ENCODE peak calls at places on chromosomes 3 and 15, in ten cellular contexts. E is mesothelial cell of epicardium; P is B cell; T is T-cell; F is cardiac fibroblast; K is activated CD4-positive, alpha-beta T cell treated with anti-CD3 and anti-CD28 coated beads, Interleukin-2, amount 50 U/mL, for 4 hours; B is erythroblast; O is small intestine; U is ovary; X is SK-MEL-5. C is an unnamed sample.
A peak's percentile ranks its signal among the peaks of the same experiment; 100 is the strongest.

GRCh38 chr3:126345641-126346460 is 11.4 kb downstream of the KLF15 start:
- DNase-seq in X (no peak), T (no peak), O (no peak), K (no peak), U (peak; percentile 34), F (no peak), P (peak; percentile 27), E (peak; percentile 17), B (no peak), C (no peak)

GRCh38 chr3:53187430-53187829 is 26.4 kb downstream of the PRKCD start:
- DNase-seq in X (no peak), T (no peak), U (no peak), O (no peak), E (no peak), K (no peak), F (no peak), B (no peak), P (no peak), C (no peak)

GRCh38 chr3:31035681-31036080 is 141.2 kb upstream of the GADL1 start:
- DNase-seq in P (no peak), K (no peak), E (no peak), O (no peak), B (no peak), U (no peak), F (no peak), T (no peak), X (no peak), C (no peak)

GRCh38 chr15:63256433-63256884 is 20.9 kb upstream of the APH1B start:
- DNase-seq in B (no peak), O (no peak), E (no peak), T (no peak), K (no peak), U (no peak), F (peak; percentile 80), P (no peak), X (peak; percentile 58), C (no peak)

GRCh38 chr15:74742422-74742821 is 6.2 kb upstream of the CYP1A2 start:
- DNase-seq in B (no peak), U (no peak), T (no peak), O (no peak), X (no peak), F (no peak), P (no peak), E (no peak), K (no peak), C (no peak)

GRCh38 chr15:87841426-87841998 is 415.0 kb downstream of the NTRK3 start:
- DNase-seq in P (no peak), U (no peak), K (no peak), E (no peak), O (no peak), X (no peak), B (no peak), F (no peak), T (no peak), C (no peak)

GRCh38 chr3:20280257-20280656 is 94.3 kb upstream of the SGO1 start:
- DNase-seq in T (no peak), F (no peak), P (no peak), B (no peak), O (no peak), K (no peak), U (no peak), E (no peak), X (no peak), C (no peak)

GRCh38 chr3:152516195-152516594 is 247.5 kb downstream of the MBNL1 start:
- DNase-seq in P (no peak), K (no peak), O (no peak), B (no peak), X (no peak), U (no peak), T (no peak), F (no peak), E (no peak), C (no peak)

GRCh38 chr15:65666257-65666656 is 44.5 kb downstream of the SLC24A1 start:
- DNase-seq in F (peak; percentile 91), T (no peak), B (no peak), O (no peak), E (no peak), U (no peak), X (peak; percentile 64), P (no peak), K (no peak), C (no peak)

GRCh38 chr15:33313491-33313890 is 2.7 kb downstream of the RYR3 start:
- DNase-seq in T (no peak), X (peak; percentile 8), U (no peak), B (no peak), O (no peak), E (no peak), F (no peak), P (no peak), K (no peak), C (no peak)

GRCh38 chr3:19946291-19946831 is 536 bp upstream of the RAB5A start:
- DNase-seq in E (no peak), T (no peak), U (no peak), K (no peak), O (peak; percentile 32), X (no peak), F (no peak), P (no peak), B (no peak), C (no peak)

GRCh38 chr15:71136159-71137137 is 21.2 kb downstream of the THSD4 start:
- DNase-seq in X (no peak), K (no peak), E (no peak), P (no peak), T (no peak), F (peak; percentile 96), U (no peak), O (no peak), B (no peak), C (no peak)

GRCh38 chr3:179174898-179175297 is 26.7 kb downstream of the PIK3CA start:
- DNase-seq in O (no peak), U (no peak), K (no peak), B (no peak), P (no peak), T (no peak), E (no peak), F (no peak), X (no peak), C (no peak)

GRCh38 chr3:10548997-10549396 is 43.6 kb upstream of the ATP2B2 start:
- DNase-seq in U (no peak), O (no peak), E (no peak), T (no peak), F (no peak), X (no peak), B (no peak), P (no peak), K (peak; percentile 18), C (no peak)

GRCh38 chr3:104989878-104990277 is 376.8 kb upstream of the ALCAM start:
- DNase-seq in E (no peak), O (no peak), U (no peak), B (no peak), T (no peak), F (peak; percentile 9), K (no peak), X (no peak), P (no peak), C (no peak)

GRCh38 chr15:27353837-27354236 is 382.9 kb downstream of the GABRG3 start:
- DNase-seq in O (no peak), P (no peak), E (peak; percentile 53), B (no peak), U (no peak), F (peak; percentile 6), K (no peak), X (no peak), T (no peak), C (no peak)

GRCh38 chr15:68885070-68885469 is 45.3 kb upstream of the SPESP1 start:
- DNase-seq in O (no peak), U (peak; percentile 40), E (peak; percentile 27), F (peak; percentile 35), K (no peak), T (no peak), B (no peak), P (no peak), X (no peak), C (no peak)

GRCh38 chr3:45992820-45993219 is 2.8 kb downstream of the FYCO1 start:
- DNase-seq in E (no peak), U (no peak), O (peak; percentile 31), T (no peak), X (no peak), K (no peak), F (peak; percentile 42), P (no peak), B (no peak), C (no peak)

GRCh38 chr3:177109688-177110087 is 87.6 kb downstream of the TBL1XR1 start:
- DNase-seq in B (no peak), K (no peak), E (no peak), F (no peak), U (no peak), T (no peak), O (no peak), P (no peak), X (no peak), C (no peak)

GRCh38 chr3:127273196-127273595 is 14.7 kb downstream of the PRR20G start:
- DNase-seq in P (no peak), K (no peak), F (no peak), X (no peak), O (no peak), E (no peak), U (no peak), B (no peak), T (no peak), C (no peak)

GRCh38 chr15:31499236-31499952 is 172.8 kb downstream of the KLF13 start:
- DNase-seq in X (no peak), O (no peak), E (no peak), P (no peak), T (no peak), K (no peak), F (no peak), U (no peak), B (no peak), C (no peak)

GRCh38 chr3:105466495-105467080 is 99.9 kb downstream of the ALCAM start:
- DNase-seq in K (no peak), X (no peak), O (no peak), P (no peak), B (no peak), E (no peak), U (no peak), T (no peak), F (no peak), C (no peak)

GRCh38 chr15:39458131-39458530 is 122.7 kb upstream of the THBS1 start:
- DNase-seq in U (no peak), T (no peak), P (no peak), B (no peak), O (no peak), X (no peak), E (no peak), F (no peak), K (no peak), C (no peak)

GRCh38 chr15:100537326-100537725 is 8.6 kb upstream of the CERS3 start:
- DNase-seq in E (no peak), O (no peak), B (no peak), P (peak; percentile 84), K (no peak), T (no peak), F (no peak), U (no peak), X (no peak), C (no peak)

GRCh38 chr15:37682304-37682703 is 252.1 kb upstream of the TMCO5A start:
- DNase-seq in P (no peak), F (peak; percentile 40), T (no peak), K (no peak), E (no peak), B (no peak), O (peak; percentile 26), U (no peak), X (peak; percentile 55), C (no peak)

GRCh38 chr3:31533169-31533870 is 595 bp downstream of the STT3B start:
- DNase-seq in T (peak; percentile 48), E (peak; percentile 36), O (peak; percentile 42), B (peak; percentile 65), X (peak; percentile 45), K (peak; percentile 47), U (peak; percentile 84), F (peak; percentile 25), P (peak; percentile 69), C (peak; percentile 19)

GRCh38 chr15:49085696-49086459 is 39.6 kb upstream of the SECISBP2L start:
- DNase-seq in F (no peak), K (no peak), B (no peak), X (no peak), T (no peak), O (no peak), E (no peak), P (no peak), U (no peak), C (no peak)

GRCh38 chr3:58051196-58051595 is 43.0 kb downstream of the FLNB start:
- DNase-seq in T (no peak), X (peak; percentile 74), U (peak; percentile 57), E (no peak), K (no peak), O (no peak), F (peak; percentile 93), B (no peak), P (no peak), C (no peak)

C was measured in HEK293T.